ENCODE peak calls at places on chromosomes 12 and 14, in four cellular contexts. J, Z, B and C are unnamed samples.

GRCh38 chr14:31819281-31819680 is 257.8 kb upstream of the ARHGAP5 start:
- DNase-seq in J (no peak), Z (no peak), B (no peak), C (no peak)

GRCh38 chr14:54881235-54881760 is 21.3 kb downstream of the GCH1 start:
- DNase-seq in J (no peak), Z (peak; percentile 65), B (no peak), C (peak; percentile 26)

GRCh38 chr14:69079188-69079742 is 73.7 kb downstream of the DCAF5 start:
- DNase-seq in J (no peak), Z (no peak), B (no peak), C (no peak)

GRCh38 chr14:98198385-98198784 is 1073.6 kb downstream of the BCL11B start:
- DNase-seq in J (no peak), Z (no peak), B (peak; percentile 1), C (no peak)

GRCh38 chr14:36238666-36239363 is 62.3 kb upstream of the PTCSC3 start:
- DNase-seq in J (no peak), Z (no peak), B (no peak), C (no peak)

GRCh38 chr12:121917950-121918678 is at the start of gene CFAP251:
- DNase-seq in J (peak; percentile 83), Z (peak; percentile 96), B (no peak), C (peak; percentile 95)

GRCh38 chr12:31715283-31715825 is 13.5 kb downstream of the AMN1 start:
- DNase-seq in J (no peak), Z (peak; percentile 88), B (peak; percentile 94), C (peak; percentile 58)

GRCh38 chr14:101186544-101186943 is 283.0 kb upstream of the RTL1 start:
- DNase-seq in J (no peak), Z (no peak), B (no peak), C (no peak)

GRCh38 chr12:108457006-108457733 is 57.9 kb upstream of the FICD start:
- DNase-seq in J (peak; percentile 10), Z (peak; percentile 65), B (peak; percentile 75), C (peak; percentile 78)

GRCh38 chr12:5556946-5557673 is 125.2 kb downstream of the NTF3 start:
- DNase-seq in J (no peak), Z (no peak), B (no peak), C (no peak)

GRCh38 chr12:117607778-117608177 is 246.4 kb upstream of the NOS1 start:
- DNase-seq in J (no peak), Z (no peak), B (no peak), C (no peak)

GRCh38 chr14:54650331-54651017 is 83.5 kb downstream of the SAMD4A start:
- DNase-seq in J (no peak), Z (no peak), B (no peak), C (no peak)

GRCh38 chr14:95268350-95268749 is 51.4 kb downstream of the CLMN start:
- DNase-seq in J (no peak), Z (no peak), B (no peak), C (no peak)

GRCh38 chr14:57999471-57999870 is 133.6 kb upstream of the SLC35F4 start:
- DNase-seq in J (no peak), Z (no peak), B (no peak), C (no peak)

GRCh38 chr14:89574420-89574819 is 157.4 kb upstream of the FOXN3 start:
- DNase-seq in J (no peak), Z (no peak), B (no peak), C (no peak)

GRCh38 chr14:99518441-99519346 is 37.5 kb downstream of the CCNK start:
- DNase-seq in J (peak; percentile 83), Z (peak; percentile 72), B (peak; percentile 69), C (peak; percentile 91)

GRCh38 chr12:1474567-1475153 is 119.7 kb downstream of the FBXL14 start:
- DNase-seq in J (no peak), Z (no peak), B (no peak), C (no peak)

GRCh38 chr12:122080149-122081107 is 1.9 kb downstream of the MLXIP start:
- DNase-seq in J (no peak), Z (no peak), B (peak; percentile 53), C (no peak)

GRCh38 chr14:37637341-37637740 is 41.9 kb downstream of the TTC6 start:
- DNase-seq in J (no peak), Z (no peak), B (no peak), C (no peak)

GRCh38 chr14:55129428-55130193 is 559 bp downstream of the LGALS3 start:
- DNase-seq in J (peak; percentile 24), Z (no peak), B (no peak), C (peak; percentile 84)

GRCh38 chr14:54230645-54231044 is 166.2 kb upstream of the CDKN3 start:
- DNase-seq in J (no peak), Z (no peak), B (no peak), C (no peak)

DNA sequence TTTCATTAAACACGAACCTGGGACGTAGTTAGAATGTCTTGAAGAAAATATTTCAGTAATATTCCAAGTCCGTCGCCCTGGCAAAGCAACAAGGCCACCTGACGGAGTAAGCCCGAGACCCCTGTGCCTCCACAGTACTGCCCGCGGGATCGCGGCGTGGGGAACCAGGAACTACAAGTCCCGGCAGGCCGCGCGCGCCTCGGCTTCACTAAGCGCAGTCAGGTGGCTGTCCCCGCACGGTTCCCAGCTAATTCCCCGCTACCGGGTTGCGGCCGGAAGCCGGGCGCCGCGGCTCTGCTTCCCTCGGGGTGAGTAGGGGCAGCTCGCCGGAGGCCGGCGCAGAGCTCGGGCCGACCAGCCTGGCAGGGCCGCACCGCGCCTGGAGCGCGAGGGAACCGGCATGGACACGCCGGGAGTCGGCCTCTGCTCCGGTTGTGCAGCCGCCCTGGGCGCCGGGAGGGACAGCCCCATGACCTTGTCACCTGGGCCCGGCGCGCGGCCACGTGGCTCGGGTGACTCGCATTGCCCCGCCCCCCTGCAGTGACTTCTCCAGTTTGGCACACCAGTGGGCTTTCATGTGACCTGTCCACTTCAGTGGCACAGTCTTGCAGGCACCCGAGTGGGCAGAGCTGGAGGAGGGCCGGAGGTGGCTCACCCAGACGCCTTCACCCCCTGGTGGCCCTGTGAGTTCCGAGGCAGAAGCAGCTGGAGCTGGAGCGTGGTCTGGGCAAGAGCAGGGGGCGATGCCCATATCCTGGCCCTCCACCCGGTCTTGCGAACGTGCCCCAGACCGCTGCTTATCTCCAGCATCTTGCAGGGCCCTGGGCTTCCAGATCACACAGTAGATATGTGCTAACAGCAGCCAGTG is at the start of gene ADCK1:
- DNase-seq in J (peak; percentile 63), Z (peak; percentile 91), B (peak; percentile 90), C (peak; percentile 88)
- TF ChIP-seq CTCF in J (peak; percentile 54), Z (peak; percentile 33), B (no peak), C (peak; percentile 21)

GRCh38 chr12:49998453-49998852 is 25.7 kb downstream of the AQP6 start:
- DNase-seq in J (no peak), Z (no peak), B (no peak), C (no peak)
- TF ChIP-seq CTCF in J (no peak), Z (no peak), B (no peak), C (no peak)

GRCh38 chr12:76947270-76947669 is 68.5 kb upstream of the CSRP2 start:
- DNase-seq in J (no peak), Z (no peak), B (no peak), C (no peak)

GRCh38 chr12:76957306-76957705 is 78.5 kb upstream of the CSRP2 start:
- DNase-seq in J (no peak), Z (no peak), B (no peak), C (no peak)

GRCh38 chr12:76948895-76949294 is 70.1 kb upstream of the CSRP2 start:
- DNase-seq in J (no peak), Z (no peak), B (no peak), C (no peak)

GRCh38 chr12:76952995-76953394 is 74.2 kb upstream of the CSRP2 start:
- DNase-seq in J (no peak), Z (no peak), B (no peak), C (no peak)
- TF ChIP-seq CTCF in J (no peak), Z (peak; percentile 13), B (no peak), C (no peak)

DNA sequence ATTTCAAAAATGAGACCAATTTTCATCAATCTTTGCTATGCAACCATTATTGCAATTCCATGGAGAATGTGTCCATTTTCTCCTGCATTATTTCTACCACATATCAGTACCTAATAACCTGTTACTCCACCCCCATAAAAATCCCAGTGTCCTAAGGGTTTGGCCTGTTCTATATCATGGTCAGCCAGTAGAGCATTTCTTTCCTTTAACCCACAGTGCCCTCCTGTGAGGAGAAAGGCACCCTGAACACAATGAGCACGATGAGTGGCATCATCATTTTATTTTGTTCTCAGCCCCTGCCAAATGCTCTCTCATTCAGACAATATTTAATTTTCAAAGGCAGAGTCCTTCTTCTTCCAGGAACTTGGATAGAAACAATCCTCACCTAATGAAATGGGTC is 11.6 kb upstream of the IFNG-AS1 start:
- DNase-seq in J (no peak), Z (no peak), B (no peak), C (no peak)
- TF ChIP-seq CTCF in J (no peak), Z (no peak), B (no peak), C (no peak)

DNA sequence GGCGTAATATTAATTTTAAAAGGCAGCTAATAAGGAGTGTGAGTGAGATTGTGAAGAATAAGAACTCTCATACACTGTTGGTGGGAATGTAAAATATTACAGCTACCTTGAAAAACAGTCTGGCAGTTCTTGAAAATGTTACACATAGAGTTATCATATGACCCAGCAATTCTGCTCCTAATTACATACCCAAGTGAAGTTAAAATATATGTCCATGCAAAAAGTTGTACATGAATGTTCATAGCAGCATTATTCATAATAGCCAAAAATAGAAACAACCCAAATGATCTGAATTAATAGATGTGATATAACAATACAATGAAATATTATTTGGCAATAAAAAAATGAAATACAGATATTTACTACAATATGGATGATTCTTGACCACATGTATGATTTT is 68.2 kb downstream of the RASSF8 start:
- DNase-seq in J (no peak), Z (no peak), B (no peak), C (no peak)
- TF ChIP-seq CTCF in J (no peak), Z (no peak), B (no peak), C (no peak)

GRCh38 chr14:56487090-56487667 is 92.4 kb upstream of the TMEM260 start:
- DNase-seq in J (no peak), Z (no peak), B (peak; percentile 5), C (no peak)
- TF ChIP-seq CTCF in J (peak; percentile 53), Z (peak; percentile 69), B (no peak), C (peak; percentile 22)

GRCh38 chr12:62263956-62264355 is 3.8 kb downstream of the USP15 start:
- DNase-seq in J (no peak), Z (no peak), B (no peak), C (no peak)
- TF ChIP-seq CTCF in J (no peak), Z (no peak), B (no peak), C (no peak)

GRCh38 chr12:50600364-50600763 is 95.6 kb downstream of the DIP2B start:
- DNase-seq in J (no peak), Z (no peak), B (no peak), C (no peak)
- TF ChIP-seq CTCF in J (no peak), Z (no peak), B (no peak), C (no peak)

DNA sequence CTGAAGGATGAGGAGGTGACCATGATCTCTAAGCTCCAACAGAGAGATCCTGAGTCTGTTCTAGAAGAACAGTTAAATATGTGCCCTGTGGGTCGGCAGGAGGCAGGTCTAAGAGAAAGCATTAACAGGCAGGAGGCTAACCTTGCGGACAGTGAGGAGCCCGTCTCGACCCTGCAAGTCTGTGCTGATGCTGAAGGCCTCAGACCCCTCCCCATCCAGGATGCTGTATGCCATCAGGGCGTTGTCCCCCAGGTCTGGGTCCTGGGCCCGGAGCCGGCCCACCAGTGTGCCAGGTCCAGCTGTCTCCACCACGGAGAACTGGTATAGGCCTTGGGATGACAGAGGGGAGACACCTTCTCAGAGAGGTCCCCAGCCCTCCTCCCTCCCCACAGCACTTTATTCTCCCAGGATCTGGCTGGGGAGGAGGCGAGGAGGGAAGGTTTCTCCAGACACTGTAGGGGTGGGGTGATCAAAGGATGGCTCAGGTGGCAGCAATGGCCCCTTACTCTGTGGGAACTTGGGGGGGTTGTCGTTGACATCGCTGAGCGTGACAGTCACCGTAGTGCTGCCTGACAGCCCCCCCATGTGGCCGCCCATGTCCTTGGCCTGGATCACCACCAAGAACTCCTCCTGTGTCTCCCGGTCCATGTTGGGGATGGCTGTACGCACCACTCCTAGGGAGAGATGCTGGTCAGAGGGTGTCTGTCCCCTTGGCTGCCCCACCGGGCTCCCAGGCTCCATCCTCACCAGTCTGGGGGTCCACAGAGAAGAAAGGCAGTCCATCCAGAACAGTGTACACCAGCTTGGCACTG is 3.1 kb downstream of the CDH24 start:
- DNase-seq in J (no peak), Z (peak; percentile 28), B (peak; percentile 66), C (peak; percentile 62)
- TF ChIP-seq CTCF in J (no peak), Z (peak; percentile 73), B (peak; percentile 77), C (peak; percentile 46)